ENCODE peak calls at places on chromosomes 3 and 15, in ten cellular contexts. One of them, this sample, is unnamed.

GRCh38 chr3:178709047-178709446 is 172.8 kb downstream of the KCNMB2 start:
- DNase-seq in substantia nigra: no peak
- DNase-seq in activated T-helper 1 cell treated with Interleukin-2 at 50 U/mL for 16 hours: no peak
- DNase-seq in skeletal muscle cell: no peak
- DNase-seq in epithelial cell of esophagus: no peak
- DNase-seq in pons: no peak
- DNase-seq in brain microvascular endothelial cell: no peak
- DNase-seq in globus pallidus: no peak
- DNase-seq in activated CD4-positive, CD25-positive, alpha-beta regulatory T cell treated with anti-CD3 and anti-CD28 coated beads, Interleukin-2, amount 50 U/mL, for 72 hours: no peak
- DNase-seq in foreskin fibroblast: no peak
- DNase-seq in this sample: no peak

GRCh38 chr3:8238434-8238833 is 263.2 kb upstream of the LMCD1 start:
- DNase-seq in foreskin fibroblast: no peak
- DNase-seq in activated T-helper 1 cell treated with Interleukin-2 at 50 U/mL for 16 hours: no peak
- DNase-seq in activated CD4-positive, CD25-positive, alpha-beta regulatory T cell treated with anti-CD3 and anti-CD28 coated beads, Interleukin-2, amount 50 U/mL, for 72 hours: no peak
- DNase-seq in skeletal muscle cell: no peak
- DNase-seq in epithelial cell of esophagus: no peak
- DNase-seq in pons: no peak
- DNase-seq in brain microvascular endothelial cell: no peak
- DNase-seq in substantia nigra: no peak
- DNase-seq in globus pallidus: no peak
- DNase-seq in this sample: no peak

GRCh38 chr3:143121240-143122088 is 1.9 kb downstream of the CHST2 start:
- DNase-seq in activated CD4-positive, CD25-positive, alpha-beta regulatory T cell treated with anti-CD3 and anti-CD28 coated beads, Interleukin-2, amount 50 U/mL, for 72 hours: peak; percentile 62
- DNase-seq in foreskin fibroblast: peak; percentile 94
- DNase-seq in activated T-helper 1 cell treated with Interleukin-2 at 50 U/mL for 16 hours: peak; percentile 30
- DNase-seq in skeletal muscle cell: peak; percentile 35
- DNase-seq in brain microvascular endothelial cell: peak; percentile 86
- DNase-seq in substantia nigra: no peak
- DNase-seq in globus pallidus: no peak
- DNase-seq in epithelial cell of esophagus: peak; percentile 37
- DNase-seq in pons: peak; percentile 38
- DNase-seq in this sample: peak; percentile 73

GRCh38 chr3:128226794-128227399 is 73.6 kb downstream of the EEFSEC start:
- DNase-seq in brain microvascular endothelial cell: peak; percentile 15
- DNase-seq in epithelial cell of esophagus: peak; percentile 32
- DNase-seq in activated T-helper 1 cell treated with Interleukin-2 at 50 U/mL for 16 hours: no peak
- DNase-seq in foreskin fibroblast: peak; percentile 44
- DNase-seq in substantia nigra: peak; percentile 18
- DNase-seq in globus pallidus: peak; percentile 19
- DNase-seq in pons: peak; percentile 27
- DNase-seq in skeletal muscle cell: no peak
- DNase-seq in activated CD4-positive, CD25-positive, alpha-beta regulatory T cell treated with anti-CD3 and anti-CD28 coated beads, Interleukin-2, amount 50 U/mL, for 72 hours: peak; percentile 42
- DNase-seq in this sample: peak; percentile 56

GRCh38 chr3:126209741-126210140 is 29.4 kb upstream of the ALDH1L1 start:
- DNase-seq in epithelial cell of esophagus: no peak
- DNase-seq in brain microvascular endothelial cell: no peak
- DNase-seq in activated T-helper 1 cell treated with Interleukin-2 at 50 U/mL for 16 hours: no peak
- DNase-seq in activated CD4-positive, CD25-positive, alpha-beta regulatory T cell treated with anti-CD3 and anti-CD28 coated beads, Interleukin-2, amount 50 U/mL, for 72 hours: no peak
- DNase-seq in foreskin fibroblast: no peak
- DNase-seq in globus pallidus: no peak
- DNase-seq in substantia nigra: no peak
- DNase-seq in skeletal muscle cell: no peak
- DNase-seq in pons: no peak
- DNase-seq in this sample: no peak

GRCh38 chr3:134357914-134358811 is 16.1 kb downstream of the AMOTL2 start:
- DNase-seq in activated T-helper 1 cell treated with Interleukin-2 at 50 U/mL for 16 hours: no peak
- DNase-seq in activated CD4-positive, CD25-positive, alpha-beta regulatory T cell treated with anti-CD3 and anti-CD28 coated beads, Interleukin-2, amount 50 U/mL, for 72 hours: peak; percentile 27
- DNase-seq in brain microvascular endothelial cell: peak; percentile 92
- DNase-seq in foreskin fibroblast: peak; percentile 97
- DNase-seq in substantia nigra: no peak
- DNase-seq in epithelial cell of esophagus: peak; percentile 87
- DNase-seq in globus pallidus: peak; percentile 35
- DNase-seq in skeletal muscle cell: peak; percentile 93
- DNase-seq in pons: peak; percentile 35
- DNase-seq in this sample: no peak

GRCh38 chr3:57053122-57053521 is 7.3 kb upstream of the SPATA12 start:
- DNase-seq in foreskin fibroblast: no peak
- DNase-seq in substantia nigra: no peak
- DNase-seq in skeletal muscle cell: no peak
- DNase-seq in brain microvascular endothelial cell: no peak
- DNase-seq in activated CD4-positive, CD25-positive, alpha-beta regulatory T cell treated with anti-CD3 and anti-CD28 coated beads, Interleukin-2, amount 50 U/mL, for 72 hours: no peak
- DNase-seq in activated T-helper 1 cell treated with Interleukin-2 at 50 U/mL for 16 hours: no peak
- DNase-seq in globus pallidus: no peak
- DNase-seq in epithelial cell of esophagus: no peak
- DNase-seq in pons: no peak
- DNase-seq in this sample: no peak

GRCh38 chr15:29226431-29227216 is 43.0 kb downstream of the NSMCE3 start:
- DNase-seq in activated CD4-positive, CD25-positive, alpha-beta regulatory T cell treated with anti-CD3 and anti-CD28 coated beads, Interleukin-2, amount 50 U/mL, for 72 hours: no peak
- DNase-seq in pons: no peak
- DNase-seq in globus pallidus: no peak
- DNase-seq in skeletal muscle cell: no peak
- DNase-seq in foreskin fibroblast: peak; percentile 3
- DNase-seq in epithelial cell of esophagus: no peak
- DNase-seq in activated T-helper 1 cell treated with Interleukin-2 at 50 U/mL for 16 hours: no peak
- DNase-seq in substantia nigra: no peak
- DNase-seq in brain microvascular endothelial cell: no peak
- DNase-seq in this sample: no peak

GRCh38 chr15:34588046-34588674 is 4.7 kb upstream of the GOLGA8B start:
- DNase-seq in foreskin fibroblast: peak; percentile 88
- DNase-seq in activated CD4-positive, CD25-positive, alpha-beta regulatory T cell treated with anti-CD3 and anti-CD28 coated beads, Interleukin-2, amount 50 U/mL, for 72 hours: peak; percentile 53
- DNase-seq in skeletal muscle cell: peak; percentile 68
- DNase-seq in activated T-helper 1 cell treated with Interleukin-2 at 50 U/mL for 16 hours: peak; percentile 22
- DNase-seq in pons: peak; percentile 86
- DNase-seq in substantia nigra: peak; percentile 21
- DNase-seq in brain microvascular endothelial cell: peak; percentile 80
- DNase-seq in globus pallidus: peak; percentile 61
- DNase-seq in epithelial cell of esophagus: peak; percentile 70
- DNase-seq in this sample: peak; percentile 83

GRCh38 chr3:20622304-20622703 is 436.3 kb upstream of the SGO1 start:
- DNase-seq in pons: no peak
- DNase-seq in foreskin fibroblast: peak; percentile 87
- DNase-seq in globus pallidus: no peak
- DNase-seq in epithelial cell of esophagus: peak; percentile 27
- DNase-seq in activated T-helper 1 cell treated with Interleukin-2 at 50 U/mL for 16 hours: no peak
- DNase-seq in brain microvascular endothelial cell: peak; percentile 63
- DNase-seq in activated CD4-positive, CD25-positive, alpha-beta regulatory T cell treated with anti-CD3 and anti-CD28 coated beads, Interleukin-2, amount 50 U/mL, for 72 hours: no peak
- DNase-seq in skeletal muscle cell: peak; percentile 79
- DNase-seq in substantia nigra: no peak
- DNase-seq in this sample: no peak

GRCh38 chr15:40591310-40591845 is 2.7 kb upstream of the KNL1 start:
- DNase-seq in foreskin fibroblast: no peak
- DNase-seq in activated T-helper 1 cell treated with Interleukin-2 at 50 U/mL for 16 hours: no peak
- DNase-seq in activated CD4-positive, CD25-positive, alpha-beta regulatory T cell treated with anti-CD3 and anti-CD28 coated beads, Interleukin-2, amount 50 U/mL, for 72 hours: no peak
- DNase-seq in brain microvascular endothelial cell: no peak
- DNase-seq in pons: no peak
- DNase-seq in skeletal muscle cell: no peak
- DNase-seq in substantia nigra: no peak
- DNase-seq in epithelial cell of esophagus: no peak
- DNase-seq in globus pallidus: no peak
- DNase-seq in this sample: no peak

GRCh38 chr3:82012775-82013174 is 251.3 kb upstream of the GBE1 start:
- DNase-seq in brain microvascular endothelial cell: no peak
- DNase-seq in foreskin fibroblast: peak; percentile 4
- DNase-seq in activated T-helper 1 cell treated with Interleukin-2 at 50 U/mL for 16 hours: no peak
- DNase-seq in substantia nigra: no peak
- DNase-seq in activated CD4-positive, CD25-positive, alpha-beta regulatory T cell treated with anti-CD3 and anti-CD28 coated beads, Interleukin-2, amount 50 U/mL, for 72 hours: no peak
- DNase-seq in skeletal muscle cell: no peak
- DNase-seq in epithelial cell of esophagus: peak; percentile 13
- DNase-seq in globus pallidus: no peak
- DNase-seq in pons: no peak
- DNase-seq in this sample: peak; percentile 3

GRCh38 chr3:129593230-129593594 is 13.3 kb downstream of the PLXND1 start:
- DNase-seq in foreskin fibroblast: no peak
- DNase-seq in globus pallidus: no peak
- DNase-seq in skeletal muscle cell: no peak
- DNase-seq in activated CD4-positive, CD25-positive, alpha-beta regulatory T cell treated with anti-CD3 and anti-CD28 coated beads, Interleukin-2, amount 50 U/mL, for 72 hours: no peak
- DNase-seq in epithelial cell of esophagus: no peak
- DNase-seq in brain microvascular endothelial cell: no peak
- DNase-seq in activated T-helper 1 cell treated with Interleukin-2 at 50 U/mL for 16 hours: no peak
- DNase-seq in substantia nigra: no peak
- DNase-seq in pons: no peak
- DNase-seq in this sample: no peak

GRCh38 chr3:54146383-54147239 is 24.3 kb downstream of the CACNA2D3 start:
- DNase-seq in skeletal muscle cell: no peak
- DNase-seq in brain microvascular endothelial cell: peak; percentile 6
- DNase-seq in foreskin fibroblast: peak; percentile 15
- DNase-seq in epithelial cell of esophagus: no peak
- DNase-seq in substantia nigra: peak; percentile 6
- DNase-seq in globus pallidus: peak; percentile 17
- DNase-seq in pons: peak; percentile 47
- DNase-seq in activated CD4-positive, CD25-positive, alpha-beta regulatory T cell treated with anti-CD3 and anti-CD28 coated beads, Interleukin-2, amount 50 U/mL, for 72 hours: no peak
- DNase-seq in activated T-helper 1 cell treated with Interleukin-2 at 50 U/mL for 16 hours: no peak
- DNase-seq in this sample: peak; percentile 10

GRCh38 chr15:69857246-69857645 is 240.5 kb downstream of the TLE3 start:
- DNase-seq in globus pallidus: no peak
- DNase-seq in pons: no peak
- DNase-seq in brain microvascular endothelial cell: no peak
- DNase-seq in epithelial cell of esophagus: no peak
- DNase-seq in activated T-helper 1 cell treated with Interleukin-2 at 50 U/mL for 16 hours: no peak
- DNase-seq in skeletal muscle cell: no peak
- DNase-seq in activated CD4-positive, CD25-positive, alpha-beta regulatory T cell treated with anti-CD3 and anti-CD28 coated beads, Interleukin-2, amount 50 U/mL, for 72 hours: no peak
- DNase-seq in substantia nigra: no peak
- DNase-seq in foreskin fibroblast: no peak
- DNase-seq in this sample: no peak

GRCh38 chr3:102092617-102093466 is 243.5 kb downstream of the NFKBIZ start:
- DNase-seq in skeletal muscle cell: peak; percentile 40
- DNase-seq in epithelial cell of esophagus: peak; percentile 73
- DNase-seq in substantia nigra: no peak
- DNase-seq in brain microvascular endothelial cell: peak; percentile 29
- DNase-seq in globus pallidus: no peak
- DNase-seq in activated T-helper 1 cell treated with Interleukin-2 at 50 U/mL for 16 hours: no peak
- DNase-seq in activated CD4-positive, CD25-positive, alpha-beta regulatory T cell treated with anti-CD3 and anti-CD28 coated beads, Interleukin-2, amount 50 U/mL, for 72 hours: no peak
- DNase-seq in pons: no peak
- DNase-seq in foreskin fibroblast: no peak
- DNase-seq in this sample: no peak

GRCh38 chr3:116264546-116265174 is 180.6 kb downstream of the LSAMP start:
- DNase-seq in foreskin fibroblast: no peak
- DNase-seq in skeletal muscle cell: no peak
- DNase-seq in globus pallidus: no peak
- DNase-seq in epithelial cell of esophagus: no peak
- DNase-seq in activated T-helper 1 cell treated with Interleukin-2 at 50 U/mL for 16 hours: no peak
- DNase-seq in substantia nigra: no peak
- DNase-seq in pons: no peak
- DNase-seq in brain microvascular endothelial cell: no peak
- DNase-seq in activated CD4-positive, CD25-positive, alpha-beta regulatory T cell treated with anti-CD3 and anti-CD28 coated beads, Interleukin-2, amount 50 U/mL, for 72 hours: no peak
- DNase-seq in this sample: no peak

GRCh38 chr3:183151716-183152385 is 10.7 kb downstream of the LAMP3 start:
- DNase-seq in pons: no peak
- DNase-seq in foreskin fibroblast: no peak
- DNase-seq in activated CD4-positive, CD25-positive, alpha-beta regulatory T cell treated with anti-CD3 and anti-CD28 coated beads, Interleukin-2, amount 50 U/mL, for 72 hours: no peak
- DNase-seq in globus pallidus: no peak
- DNase-seq in brain microvascular endothelial cell: no peak
- DNase-seq in activated T-helper 1 cell treated with Interleukin-2 at 50 U/mL for 16 hours: no peak
- DNase-seq in epithelial cell of esophagus: no peak
- DNase-seq in skeletal muscle cell: no peak
- DNase-seq in substantia nigra: no peak
- DNase-seq in this sample: no peak

GRCh38 chr15:45099549-45100165 is 14.3 kb downstream of the DUOX2 start:
- DNase-seq in globus pallidus: no peak
- DNase-seq in foreskin fibroblast: no peak
- DNase-seq in epithelial cell of esophagus: no peak
- DNase-seq in skeletal muscle cell: no peak
- DNase-seq in substantia nigra: no peak
- DNase-seq in pons: no peak
- DNase-seq in brain microvascular endothelial cell: no peak
- DNase-seq in activated T-helper 1 cell treated with Interleukin-2 at 50 U/mL for 16 hours: no peak
- DNase-seq in activated CD4-positive, CD25-positive, alpha-beta regulatory T cell treated with anti-CD3 and anti-CD28 coated beads, Interleukin-2, amount 50 U/mL, for 72 hours: no peak
- DNase-seq in this sample: no peak

GRCh38 chr15:57557810-57558209 is 33.9 kb upstream of the MYZAP start:
- DNase-seq in activated CD4-positive, CD25-positive, alpha-beta regulatory T cell treated with anti-CD3 and anti-CD28 coated beads, Interleukin-2, amount 50 U/mL, for 72 hours: no peak
- DNase-seq in globus pallidus: no peak
- DNase-seq in pons: no peak
- DNase-seq in foreskin fibroblast: no peak
- DNase-seq in brain microvascular endothelial cell: no peak
- DNase-seq in activated T-helper 1 cell treated with Interleukin-2 at 50 U/mL for 16 hours: no peak
- DNase-seq in substantia nigra: no peak
- DNase-seq in skeletal muscle cell: no peak
- DNase-seq in epithelial cell of esophagus: no peak
- DNase-seq in this sample: no peak

GRCh38 chr15:48520376-48521155 is 124.9 kb downstream of the FBN1 start:
- DNase-seq in brain microvascular endothelial cell: no peak
- DNase-seq in foreskin fibroblast: no peak
- DNase-seq in activated T-helper 1 cell treated with Interleukin-2 at 50 U/mL for 16 hours: no peak
- DNase-seq in activated CD4-positive, CD25-positive, alpha-beta regulatory T cell treated with anti-CD3 and anti-CD28 coated beads, Interleukin-2, amount 50 U/mL, for 72 hours: no peak
- DNase-seq in substantia nigra: no peak
- DNase-seq in pons: no peak
- DNase-seq in skeletal muscle cell: no peak
- DNase-seq in epithelial cell of esophagus: peak; percentile 4
- DNase-seq in globus pallidus: no peak
- DNase-seq in this sample: peak; percentile 49

GRCh38 chr3:16410659-16411058 is 102.8 kb downstream of the RFTN1 start:
- DNase-seq in skeletal muscle cell: no peak
- DNase-seq in epithelial cell of esophagus: no peak
- DNase-seq in pons: no peak
- DNase-seq in globus pallidus: no peak
- DNase-seq in brain microvascular endothelial cell: no peak
- DNase-seq in activated CD4-positive, CD25-positive, alpha-beta regulatory T cell treated with anti-CD3 and anti-CD28 coated beads, Interleukin-2, amount 50 U/mL, for 72 hours: no peak
- DNase-seq in substantia nigra: no peak
- DNase-seq in activated T-helper 1 cell treated with Interleukin-2 at 50 U/mL for 16 hours: no peak
- DNase-seq in foreskin fibroblast: no peak
- DNase-seq in this sample: peak; percentile 5

GRCh38 chr3:42839616-42840015 is 30.4 kb downstream of the ACKR2 start:
- DNase-seq in pons: peak; percentile 88
- DNase-seq in brain microvascular endothelial cell: peak; percentile 67
- DNase-seq in activated T-helper 1 cell treated with Interleukin-2 at 50 U/mL for 16 hours: no peak
- DNase-seq in skeletal muscle cell: no peak
- DNase-seq in epithelial cell of esophagus: peak; percentile 76
- DNase-seq in substantia nigra: peak; percentile 24
- DNase-seq in foreskin fibroblast: peak; percentile 86
- DNase-seq in activated CD4-positive, CD25-positive, alpha-beta regulatory T cell treated with anti-CD3 and anti-CD28 coated beads, Interleukin-2, amount 50 U/mL, for 72 hours: no peak
- DNase-seq in globus pallidus: peak; percentile 73
- DNase-seq in this sample: peak; percentile 78

GRCh38 chr3:107142171-107142570 is 235.1 kb upstream of the CCDC54 start:
- DNase-seq in foreskin fibroblast: no peak
- DNase-seq in pons: no peak
- DNase-seq in globus pallidus: no peak
- DNase-seq in skeletal muscle cell: no peak
- DNase-seq in epithelial cell of esophagus: no peak
- DNase-seq in substantia nigra: no peak
- DNase-seq in activated T-helper 1 cell treated with Interleukin-2 at 50 U/mL for 16 hours: no peak
- DNase-seq in activated CD4-positive, CD25-positive, alpha-beta regulatory T cell treated with anti-CD3 and anti-CD28 coated beads, Interleukin-2, amount 50 U/mL, for 72 hours: no peak
- DNase-seq in brain microvascular endothelial cell: no peak
- DNase-seq in this sample: no peak

GRCh38 chr15:59394166-59394661 is 21.5 kb upstream of the MYO1E start:
- DNase-seq in brain microvascular endothelial cell: no peak
- DNase-seq in substantia nigra: no peak
- DNase-seq in epithelial cell of esophagus: peak; percentile 23
- DNase-seq in activated CD4-positive, CD25-positive, alpha-beta regulatory T cell treated with anti-CD3 and anti-CD28 coated beads, Interleukin-2, amount 50 U/mL, for 72 hours: no peak
- DNase-seq in pons: no peak
- DNase-seq in foreskin fibroblast: no peak
- DNase-seq in activated T-helper 1 cell treated with Interleukin-2 at 50 U/mL for 16 hours: no peak
- DNase-seq in skeletal muscle cell: no peak
- DNase-seq in globus pallidus: no peak
- DNase-seq in this sample: no peak

GRCh38 chr15:45641374-45641778 is 6.5 kb downstream of the SQOR start:
- DNase-seq in pons: no peak
- DNase-seq in globus pallidus: no peak
- DNase-seq in brain microvascular endothelial cell: peak; percentile 80
- DNase-seq in foreskin fibroblast: peak; percentile 92
- DNase-seq in epithelial cell of esophagus: peak; percentile 98
- DNase-seq in skeletal muscle cell: peak; percentile 94
- DNase-seq in activated CD4-positive, CD25-positive, alpha-beta regulatory T cell treated with anti-CD3 and anti-CD28 coated beads, Interleukin-2, amount 50 U/mL, for 72 hours: no peak
- DNase-seq in activated T-helper 1 cell treated with Interleukin-2 at 50 U/mL for 16 hours: no peak
- DNase-seq in substantia nigra: no peak
- DNase-seq in this sample: peak; percentile 57

GRCh38 chr15:98853593-98854420 is 153.8 kb downstream of the PGPEP1L start:
- DNase-seq in activated CD4-positive, CD25-positive, alpha-beta regulatory T cell treated with anti-CD3 and anti-CD28 coated beads, Interleukin-2, amount 50 U/mL, for 72 hours: no peak
- DNase-seq in brain microvascular endothelial cell: no peak
- DNase-seq in globus pallidus: no peak
- DNase-seq in epithelial cell of esophagus: peak; percentile 80
- DNase-seq in pons: no peak
- DNase-seq in substantia nigra: no peak
- DNase-seq in skeletal muscle cell: no peak
- DNase-seq in activated T-helper 1 cell treated with Interleukin-2 at 50 U/mL for 16 hours: no peak
- DNase-seq in foreskin fibroblast: peak; percentile 73
- DNase-seq in this sample: no peak

GRCh38 chr3:57820479-57820878 is 64.4 kb downstream of the SLMAP start:
- DNase-seq in globus pallidus: no peak
- DNase-seq in pons: no peak
- DNase-seq in substantia nigra: no peak
- DNase-seq in epithelial cell of esophagus: no peak
- DNase-seq in brain microvascular endothelial cell: no peak
- DNase-seq in foreskin fibroblast: no peak
- DNase-seq in activated T-helper 1 cell treated with Interleukin-2 at 50 U/mL for 16 hours: no peak
- DNase-seq in activated CD4-positive, CD25-positive, alpha-beta regulatory T cell treated with anti-CD3 and anti-CD28 coated beads, Interleukin-2, amount 50 U/mL, for 72 hours: no peak
- DNase-seq in skeletal muscle cell: no peak
- DNase-seq in this sample: no peak

This sample was measured in lung microvascular endothelial cell.